ENCODE peak calls at places on chromosomes 5 and 9, in nine cellular contexts. X is GM12865; J is hepatocyte; G is NCI-H1436; Z is H4; U is activated CD4-positive, alpha-beta T cell treated with anti-CD3 and anti-CD28 coated beads, Interleukin-2, amount 50 U/mL, for 48 hours; K is activated CD4-positive, alpha-beta memory T cell treated with anti-CD3 and anti-CD28 coated beads for 36 hours; T is lower leg skin; Q is cardiac fibroblast. F is an unnamed sample.

GRCh38 chr9:13437898-13438297 is 158.4 kb upstream of the MPDZ start:
- DNase-seq in X (no peak), J (no peak), G (no peak), Z (no peak), U (no peak), K (no peak), T (no peak), Q (no peak), F (no peak)

GRCh38 chr5:95449460-95449859 is 58.3 kb downstream of the FAM81B start:
- DNase-seq in X (no peak), J (no peak), G (no peak), Z (no peak), U (no peak), K (no peak), T (no peak), Q (no peak), F (no peak)

GRCh38 chr5:125032286-125032685 is 285.8 kb upstream of the ZNF608 start:
- DNase-seq in X (no peak), J (peak; percentile 17), G (no peak), Z (peak; percentile 37), U (no peak), K (no peak), T (no peak), Q (peak; percentile 36), F (no peak)

GRCh38 chr5:173689171-173689676 is 72.8 kb upstream of the BOD1 start:
- DNase-seq in X (no peak), J (peak; percentile 71), G (no peak), Z (no peak), U (no peak), K (no peak), T (no peak), Q (peak; percentile 21), F (no peak)

GRCh38 chr9:107005201-107005600 is 142.2 kb downstream of the ZNF462 start:
- DNase-seq in X (no peak), J (no peak), G (no peak), Z (no peak), U (no peak), K (no peak), T (no peak), Q (no peak), F (no peak)

GRCh38 chr9:21831841-21832509 is 29.5 kb downstream of the MTAP start:
- DNase-seq in X (peak; percentile 85), J (peak; percentile 48), G (no peak), Z (no peak), U (peak; percentile 42), K (peak; percentile 74), T (no peak), Q (peak; percentile 76), F (peak; percentile 31)

GRCh38 chr5:40682431-40683017 is 2.8 kb downstream of the PTGER4 start:
- DNase-seq in X (no peak), J (no peak), G (no peak), Z (no peak), U (no peak), K (peak; percentile 38), T (no peak), Q (no peak), F (no peak)

GRCh38 chr9:109310486-109310901 is 10.4 kb downstream of the EPB41L4B start:
- DNase-seq in X (no peak), J (no peak), G (no peak), Z (no peak), U (no peak), K (no peak), T (no peak), Q (peak; percentile 53), F (no peak)

GRCh38 chr9:36443581-36443980 is 43.5 kb upstream of the RNF38 start:
- DNase-seq in X (no peak), J (no peak), G (no peak), Z (no peak), U (no peak), K (no peak), T (no peak), Q (no peak), F (no peak)

GRCh38 chr5:138597660-138598400 is 22.6 kb upstream of the HSPA9 start:
- DNase-seq in X (no peak), J (no peak), G (no peak), Z (no peak), U (no peak), K (no peak), T (no peak), Q (no peak), F (no peak)

GRCh38 chr5:139482050-139482889 is at the start of gene STING1:
- DNase-seq in X (peak; percentile 77), J (peak; percentile 86), G (peak; percentile 79), Z (peak; percentile 98), U (peak; percentile 79), K (peak; percentile 83), T (peak; percentile 82), Q (peak; percentile 99), F (peak; percentile 72)

GRCh38 chr5:161925960-161926359 is 78.0 kb downstream of the GABRA1 start:
- DNase-seq in X (peak; percentile 22), J (no peak), G (no peak), Z (no peak), U (no peak), K (no peak), T (no peak), Q (no peak), F (no peak)

GRCh38 chr5:167029488-167029887 is 1262.0 kb upstream of the WWC1 start:
- DNase-seq in X (no peak), J (no peak), G (no peak), Z (no peak), U (no peak), K (no peak), T (no peak), Q (peak; percentile 7), F (no peak)

GRCh38 chr9:88530051-88530450 is 4.9 kb upstream of the NXNL2 start:
- DNase-seq in X (no peak), J (no peak), G (no peak), Z (no peak), U (no peak), K (no peak), T (no peak), Q (peak; percentile 46), F (no peak)

GRCh38 chr5:145408048-145408341 is 427.1 kb downstream of the PRELID2 start:
- DNase-seq in X (peak; percentile 48), J (no peak), G (no peak), Z (no peak), U (no peak), K (no peak), T (no peak), Q (no peak), F (no peak)

GRCh38 chr5:81241961-81242648 is 9.0 kb downstream of the CKMT2 start:
- DNase-seq in X (peak; percentile 23), J (no peak), G (no peak), Z (no peak), U (no peak), K (no peak), T (no peak), Q (no peak), F (no peak)

GRCh38 chr9:100277166-100277979 is 75.4 kb downstream of the TEX10 start:
- DNase-seq in X (no peak), J (no peak), G (no peak), Z (no peak), U (no peak), K (no peak), T (no peak), Q (peak; percentile 23), F (no peak)

GRCh38 chr9:125953314-125954019 is 206.3 kb downstream of the PBX3 start:
- DNase-seq in X (no peak), J (no peak), G (no peak), Z (no peak), U (no peak), K (no peak), T (no peak), Q (no peak), F (no peak)

GRCh38 chr5:107571621-107572489 is 98.9 kb downstream of the EFNA5 start:
- DNase-seq in X (peak; percentile 96), J (peak; percentile 95), G (peak; percentile 92), Z (peak; percentile 98), U (peak; percentile 92), K (peak; percentile 91), T (peak; percentile 96), Q (peak; percentile 97), F (peak; percentile 85)

GRCh38 chr5:4613440-4613839 is 526.7 kb upstream of the ADAMTS16 start:
- DNase-seq in X (no peak), J (no peak), G (no peak), Z (no peak), U (no peak), K (no peak), T (no peak), Q (no peak), F (no peak)

GRCh38 chr5:151157426-151158286 is at the start of gene ANXA6:
- DNase-seq in X (peak; percentile 81), J (peak; percentile 92), G (peak; percentile 53), Z (peak; percentile 79), U (peak; percentile 72), K (peak; percentile 80), T (peak; percentile 80), Q (peak; percentile 81), F (no peak)

GRCh38 chr9:123445981-123446610 is 90.1 kb downstream of the CRB2 start:
- DNase-seq in X (no peak), J (no peak), G (no peak), Z (no peak), U (no peak), K (no peak), T (no peak), Q (peak; percentile 57), F (no peak)

GRCh38 chr5:172293054-172293744 is 9.6 kb upstream of the UBTD2 start:
- DNase-seq in X (peak; percentile 86), J (peak; percentile 86), G (peak; percentile 48), Z (peak; percentile 77), U (peak; percentile 53), K (peak; percentile 72), T (peak; percentile 53), Q (peak; percentile 86), F (peak; percentile 61)

GRCh38 chr5:67297376-67297775 is 100.8 kb upstream of the CD180 start:
- DNase-seq in X (no peak), J (no peak), G (no peak), Z (no peak), U (no peak), K (no peak), T (no peak), Q (no peak), F (no peak)

GRCh38 chr9:97786341-97786740 is 66.7 kb upstream of the FOXE1 start:
- DNase-seq in X (no peak), J (no peak), G (no peak), Z (no peak), U (no peak), K (no peak), T (no peak), Q (no peak), F (no peak)

GRCh38 chr9:78606011-78606410 is 309.1 kb downstream of the PSAT1 start:
- DNase-seq in X (no peak), J (no peak), G (no peak), Z (no peak), U (no peak), K (no peak), T (no peak), Q (peak; percentile 14), F (no peak)

GRCh38 chr9:125755340-125755739 is 8.2 kb downstream of the PBX3 start:
- DNase-seq in X (no peak), J (no peak), G (peak; percentile 24), Z (peak; percentile 30), U (no peak), K (no peak), T (no peak), Q (no peak), F (no peak)